ENCODE peak calls at places on chromosomes 4 and X, in seven cellular contexts. K is upper lobe of left lung, S is SK-N-SH, Y is A549, C is suprapubic skin, A is tibial nerve, V is sigmoid colon. E is an unnamed sample.

GRCh38 chr4:163071308-163071707 is 95.4 kb downstream of the NAF1 start:
- DNase-seq in K (no peak), S (no peak), Y (no peak), C (no peak), A (no peak), V (no peak), E (no peak)

GRCh38 chr4:147840846-147841732 is 109.2 kb downstream of the ARHGAP10 start:
- DNase-seq in K (no peak), S (no peak), Y (no peak), C (no peak), A (no peak), V (no peak), E (no peak)

GRCh38 chr4:171087089-171087488 is 726.1 kb upstream of the GALNTL6 start:
- DNase-seq in K (no peak), S (no peak), Y (no peak), C (no peak), A (no peak), V (no peak), E (no peak)

GRCh38 chrX:13008189-13008533 is 33.3 kb downstream of the TMSB4X start:
- DNase-seq in K (no peak), S (no peak), Y (no peak), C (no peak), A (no peak), V (no peak), E (no peak)

GRCh38 chrX:37349131-37350033 is at the start of gene PRRG1:
- DNase-seq in K (peak; percentile 68), S (peak; percentile 64), Y (peak; percentile 80), C (peak; percentile 76), A (peak; percentile 43), V (peak; percentile 87), E (peak; percentile 77)

GRCh38 chr4:129240816-129241215 is 144.9 kb downstream of the C4orf33 start:
- DNase-seq in K (no peak), S (no peak), Y (no peak), C (no peak), A (peak; percentile 13), V (no peak), E (no peak)

GRCh38 chr4:33941854-33942253 is 2302.5 kb downstream of the ARAP2 start:
- DNase-seq in K (no peak), S (peak; percentile 37), Y (no peak), C (no peak), A (no peak), V (no peak), E (no peak)

GRCh38 chr4:182939680-182940079 is 22.5 kb upstream of the DCTD start:
- DNase-seq in K (no peak), S (no peak), Y (no peak), C (no peak), A (no peak), V (no peak), E (no peak)

GRCh38 chrX:40877869-40878268 is 142.5 kb upstream of the MED14 start:
- DNase-seq in K (no peak), S (peak; percentile 19), Y (peak; percentile 37), C (no peak), A (peak; percentile 32), V (no peak), E (no peak)

GRCh38 chr4:123826896-123827295 is 430.3 kb downstream of the SPRY1 start:
- DNase-seq in K (no peak), S (no peak), Y (no peak), C (no peak), A (no peak), V (no peak), E (no peak)

GRCh38 chrX:13345037-13345436 is 25.2 kb upstream of the ATXN3L start:
- DNase-seq in K (no peak), S (no peak), Y (no peak), C (no peak), A (no peak), V (no peak), E (no peak)

GRCh38 chr4:122588453-122589238 is 32.2 kb downstream of the IL21 start:
- DNase-seq in K (no peak), S (no peak), Y (no peak), C (no peak), A (no peak), V (no peak), E (no peak)

GRCh38 chr4:120209706-120210105 is 143.1 kb upstream of the MAD2L1 start:
- DNase-seq in K (no peak), S (no peak), Y (peak; percentile 1), C (no peak), A (no peak), V (no peak), E (no peak)

GRCh38 chr4:82125863-82126297 is 247.9 kb downstream of the HNRNPD start:
- DNase-seq in K (no peak), S (no peak), Y (no peak), C (no peak), A (no peak), V (no peak), E (no peak)
- TF ChIP-seq EP300 in K (no peak), S (no peak), Y (no peak), C (no peak), A (no peak), V (no peak), E (no peak)

GRCh38 chr4:15001248-15001824 is 945 bp upstream of the CPEB2 start:
- DNase-seq in K (peak; percentile 75), S (peak; percentile 44), Y (peak; percentile 79), C (peak; percentile 94), A (peak; percentile 71), V (peak; percentile 92), E (peak; percentile 81)

GRCh38 chr4:15003441-15003890 is 1.2 kb downstream of the CPEB2 start:
- DNase-seq in K (peak; percentile 37), S (peak; percentile 69), Y (no peak), C (peak; percentile 85), A (no peak), V (peak; percentile 82), E (peak; percentile 79)

GRCh38 chr4:15003891-15004700 is 1.8 kb downstream of the CPEB2 start:
- DNase-seq in K (peak; percentile 52), S (peak; percentile 67), Y (no peak), C (peak; percentile 77), A (peak; percentile 25), V (peak; percentile 72), E (peak; percentile 65)

GRCh38 chr4:15002659-15003440 is 569 bp downstream of the CPEB2 start:
- DNase-seq in K (peak; percentile 79), S (peak; percentile 78), Y (peak; percentile 91), C (peak; percentile 90), A (peak; percentile 68), V (peak; percentile 94), E (peak; percentile 67)

DNA sequence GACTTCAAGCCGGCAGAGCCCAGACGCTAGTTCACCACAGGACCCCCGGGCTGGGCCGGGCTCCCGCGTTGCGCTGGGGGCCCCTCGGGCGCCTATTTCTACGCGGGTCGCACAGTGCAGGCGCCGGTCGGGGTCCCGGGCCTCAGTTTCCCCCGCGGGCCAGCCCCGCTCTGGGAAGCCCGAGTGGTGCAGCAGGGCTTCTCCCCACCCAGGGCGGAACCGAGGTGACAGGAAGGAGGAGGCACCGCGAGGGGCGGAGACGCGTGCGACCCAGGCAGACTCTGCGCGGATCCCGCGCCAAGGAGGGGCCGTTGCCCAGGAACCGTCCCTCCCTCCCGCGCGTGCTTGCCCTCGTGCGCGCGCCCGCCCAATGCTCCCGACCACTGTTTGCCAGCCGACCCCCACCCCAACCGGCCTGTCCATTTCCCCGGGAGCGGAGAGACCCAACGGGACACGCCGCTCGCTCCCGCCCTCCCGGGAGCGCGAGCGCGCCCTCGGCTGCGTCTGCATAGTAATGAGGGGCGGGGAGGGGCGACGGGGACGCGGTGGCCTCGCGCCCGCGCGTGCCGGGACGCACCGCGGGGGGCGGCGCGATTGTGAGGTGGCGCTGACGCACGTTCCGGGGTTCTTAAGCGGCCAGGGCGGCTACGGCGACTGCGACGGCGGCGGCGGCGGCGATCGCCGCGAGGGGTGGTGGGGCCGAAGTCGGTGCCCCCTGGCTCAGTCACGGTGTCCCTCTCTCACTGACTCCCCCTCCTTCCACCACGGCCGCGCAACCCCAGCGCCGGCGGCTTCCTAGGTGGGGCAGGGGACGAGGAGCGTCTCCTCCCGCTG is at the start of gene CPEB2:
- DNase-seq in K (peak; percentile 95), S (peak; percentile 94), Y (peak; percentile 95), C (peak; percentile 96), A (peak; percentile 91), V (peak; percentile 98), E (peak; percentile 96)
- TF ChIP-seq EP300 in K (peak; percentile 70), S (peak; percentile 7), Y (peak; percentile 16), C (peak; percentile 59), A (peak; percentile 98), V (peak; percentile 24), E (peak; percentile 33)

GRCh38 chr4:113811329-113811728 is 49.8 kb upstream of the CAMK2D start:
- DNase-seq in K (no peak), S (no peak), Y (no peak), C (no peak), A (no peak), V (no peak), E (no peak)

GRCh38 chr4:113809313-113809712 is 47.8 kb upstream of the CAMK2D start:
- DNase-seq in K (peak; percentile 63), S (no peak), Y (no peak), C (peak; percentile 58), A (peak; percentile 52), V (peak; percentile 76), E (no peak)

GRCh38 chr4:113810906-113811305 is 49.4 kb upstream of the CAMK2D start:
- DNase-seq in K (no peak), S (no peak), Y (no peak), C (no peak), A (no peak), V (no peak), E (no peak)

GRCh38 chr4:113801882-113802281 is 40.3 kb upstream of the CAMK2D start:
- DNase-seq in K (no peak), S (no peak), Y (no peak), C (no peak), A (no peak), V (no peak), E (no peak)

DNA sequence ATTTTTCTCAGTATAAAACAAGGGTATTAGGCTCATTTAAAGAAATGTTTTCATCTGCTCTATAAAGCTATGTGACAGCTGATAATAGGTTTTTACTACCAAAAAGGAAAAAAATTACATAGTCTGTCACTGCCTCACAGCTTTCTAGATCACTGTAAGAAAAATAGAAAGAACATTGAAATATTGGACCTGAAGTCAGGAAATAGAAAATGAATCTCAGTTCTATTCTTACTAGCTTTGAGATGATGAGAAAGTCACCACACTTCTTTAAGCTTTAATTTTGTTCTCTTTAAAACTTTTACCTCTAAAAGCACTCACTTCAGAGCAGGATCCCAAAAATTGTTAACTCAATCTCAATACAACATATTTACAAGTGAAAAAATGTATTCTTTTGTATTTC is 45.3 kb upstream of the CAMK2D start:
- DNase-seq in K (no peak), S (no peak), Y (no peak), C (no peak), A (no peak), V (no peak), E (no peak)
- TF ChIP-seq EP300 in K (no peak), S (no peak), Y (no peak), C (no peak), A (no peak), V (no peak), E (no peak)

DNA sequence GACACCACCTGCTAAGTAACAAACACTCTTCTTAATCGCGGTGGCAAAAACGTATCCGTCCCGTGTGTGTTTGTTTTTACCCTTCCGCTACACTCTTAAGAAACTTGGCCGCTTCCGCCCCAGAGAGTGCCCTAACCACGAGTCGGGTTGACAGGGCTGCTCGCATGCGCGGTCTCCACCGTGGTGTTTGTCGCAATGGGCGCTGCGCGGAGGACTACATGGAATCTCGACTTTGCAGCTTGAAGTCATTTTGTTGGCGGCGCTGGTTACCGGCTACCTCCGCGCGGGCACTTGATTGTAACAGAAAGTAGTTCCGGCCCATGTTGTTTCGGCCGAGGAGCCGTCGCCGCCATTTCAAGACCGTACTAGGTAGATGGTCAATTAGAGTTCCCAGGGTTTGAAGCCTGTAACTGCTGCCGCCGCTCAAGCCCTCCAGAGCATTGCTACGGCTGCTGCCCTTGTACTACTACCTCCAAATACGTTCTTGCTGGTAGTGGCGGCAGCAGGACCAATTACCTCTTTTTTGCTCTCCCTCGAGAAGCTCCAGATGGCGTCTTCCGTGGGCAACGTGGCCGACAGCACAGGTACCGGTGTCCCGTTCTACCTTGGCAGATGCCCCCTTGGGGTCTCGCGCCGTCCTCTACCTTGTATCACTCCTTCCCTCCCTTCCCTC is at the start of gene OGT:
- DNase-seq in K (peak; percentile 95), S (peak; percentile 75), Y (peak; percentile 99), C (peak; percentile 97), A (peak; percentile 91), V (peak; percentile 98), E (peak; percentile 94)
- TF ChIP-seq EP300 in K (no peak), S (no peak), Y (no peak), C (no peak), A (peak; percentile 94), V (no peak), E (no peak)